ENCODE peak calls at places on chromosomes 11 and 22, in four cellular contexts. I, Z, D and E are unnamed samples.

GRCh38 chr11:43503417-43503816 is 144.7 kb downstream of the TTC17 start:
- DNase-seq in D (no peak), Z (peak), I (no peak), E (no peak)

GRCh38 chr11:70521475-70522260 is 123.3 kb downstream of the CTTN start:
- DNase-seq in D (no peak), Z (no peak), I (no peak), E (no peak)

GRCh38 chr11:7485136-7485853 is at the start of gene OLFML1:
- DNase-seq in I (no peak), Z (no peak), D (no peak), E (no peak)

GRCh38 chr11:8838248-8838647 is 72.7 kb upstream of the AKIP1 start:
- DNase-seq in D (peak), I (no peak), Z (peak), E (no peak)

GRCh38 chr11:118596226-118596625 is 11.2 kb upstream of the PHLDB1 start:
- DNase-seq in I (no peak), D (no peak), Z (no peak), E (no peak)

GRCh38 chr11:35748644-35749043 is 86.1 kb downstream of the TRIM44 start:
- DNase-seq in D (no peak), Z (no peak), I (no peak), E (no peak)

GRCh38 chr11:126918556-126918955 is 82.0 kb downstream of the KIRREL3 start:
- DNase-seq in Z (no peak), I (no peak), D (peak), E (no peak)

GRCh38 chr11:35111171-35112055 is 27.6 kb upstream of the CD44 start:
- DNase-seq in I (peak), Z (peak), D (peak), E (no peak)

GRCh38 chr11:2581151-2581930 is 118.5 kb downstream of the KCNQ1OT1 start:
- DNase-seq in Z (no peak), D (no peak), I (no peak), E (no peak)

GRCh38 chr11:74694536-74694935 is 36.7 kb downstream of the CHRDL2 start:
- DNase-seq in Z (no peak), I (no peak), D (no peak), E (no peak)

GRCh38 chr11:130828741-130829140 is 87.5 kb downstream of the SNX19 start:
- DNase-seq in D (no peak), Z (no peak), I (no peak), E (no peak)

GRCh38 chr22:42969348-42969975 is 45.5 kb downstream of the PACSIN2 start:
- DNase-seq in Z (peak), I (no peak), D (peak), E (no peak)

GRCh38 chr11:69546735-69547370 is 65.4 kb downstream of the LINC01488 start:
- DNase-seq in I (no peak), Z (no peak), D (no peak), E (no peak)

GRCh38 chr11:15196704-15197103 is 82.0 kb downstream of the INSC start:
- DNase-seq in Z (no peak), D (no peak), I (no peak), E (no peak)

GRCh38 chr11:70067036-70067435 is 11.1 kb upstream of the ANO1 start:
- DNase-seq in D (no peak), I (no peak), Z (no peak), E (peak)

GRCh38 chr11:64810891-64811272 is 531 bp upstream of the MEN1 start:
- DNase-seq in Z (peak), I (no peak), D (no peak), E (no peak)